ENCODE peak calls at places on chromosomes 3 and 15, in four cellular contexts. K is central memory CD4-positive, alpha-beta T cell; G is glutamatergic neuron; I is RWPE1. U is an unnamed sample.

GRCh38 chr3:170836491-170836890 is 33.5 kb downstream of the RPL22L1 start:
- DNase-seq in K (no peak), G (no peak), I (no peak), U (no peak)

GRCh38 chr3:123449092-123449985 is 449 bp upstream of the ADCY5 start:
- DNase-seq in K (no peak), G (peak; percentile 79), I (no peak), U (no peak)

GRCh38 chr15:67321352-67321751 is 66.8 kb downstream of the IQCH start:
- DNase-seq in K (no peak), G (no peak), I (no peak), U (no peak)

GRCh38 chr15:86491118-86491517 is 411.4 kb downstream of the AGBL1 start:
- DNase-seq in K (no peak), G (no peak), I (no peak), U (no peak)

GRCh38 chr3:177574232-177574856 is 377.1 kb upstream of the TBL1XR1 start:
- DNase-seq in K (no peak), G (peak; percentile 34), I (no peak), U (peak; percentile 82)

GRCh38 chr3:53796161-53796560 is 50.1 kb downstream of the CHDH start:
- DNase-seq in K (no peak), G (peak; percentile 80), I (no peak), U (peak; percentile 36)

GRCh38 chr3:61452536-61452991 is 108.8 kb upstream of the PTPRG start:
- DNase-seq in K (no peak), G (no peak), I (peak; percentile 13), U (no peak)

GRCh38 chr3:53194218-53195065 is 33.4 kb downstream of the PRKCD start:
- DNase-seq in K (no peak), G (no peak), I (no peak), U (no peak)

GRCh38 chr3:69143605-69144004 is 21.2 kb upstream of the LMOD3 start:
- DNase-seq in K (no peak), G (no peak), I (peak; percentile 37), U (no peak)

GRCh38 chr15:47384316-47384715 is 333.0 kb upstream of the SEMA6D start:
- DNase-seq in K (no peak), G (peak; percentile 45), I (peak; percentile 77), U (no peak)

U was measured in colonic mucosa.